ENCODE peak calls at places on chromosomes 16 and 17, in five cellular contexts. U, P, G, B and F are unnamed samples.

GRCh38 chr17:17387461-17388362 is 84.5 kb downstream of the NT5M start:
- DNase-seq in U (peak; percentile 21), P (no peak), G (peak; percentile 33), B (peak; percentile 68), F (peak; percentile 66)

GRCh38 chr16:57873218-57873617 is 70.9 kb upstream of the KIFC3 start:
- DNase-seq in U (no peak), P (no peak), G (no peak), B (no peak), F (no peak)

GRCh38 chr16:28316056-28316455 is 23.7 kb downstream of the SBK1 start:
- DNase-seq in U (no peak), P (no peak), G (no peak), B (no peak), F (no peak)

GRCh38 chr16:12290165-12290564 is 313.6 kb downstream of the SNX29 start:
- DNase-seq in U (no peak), P (no peak), G (no peak), B (no peak), F (no peak)

GRCh38 chr17:72407336-72408121 is 286.7 kb downstream of the SOX9 start:
- DNase-seq in U (no peak), P (peak; percentile 33), G (peak; percentile 54), B (peak; percentile 83), F (peak; percentile 91)

GRCh38 chr17:45227101-45227591 is 5.5 kb downstream of the FMNL1 start:
- DNase-seq in U (no peak), P (no peak), G (no peak), B (no peak), F (no peak)

GRCh38 chr16:1656808-1657617 is 21.1 kb upstream of the JPT2 start:
- DNase-seq in U (no peak), P (peak; percentile 72), G (no peak), B (no peak), F (peak; percentile 82)

GRCh38 chr17:18866866-18867813 is 9.2 kb downstream of the PRPSAP2 start:
- DNase-seq in U (no peak), P (no peak), G (no peak), B (no peak), F (no peak)

GRCh38 chr17:39665642-39666221 is 583 bp downstream of the TCAP start:
- DNase-seq in U (peak; percentile 16), P (no peak), G (no peak), B (peak; percentile 15), F (no peak)

GRCh38 chr17:42408076-42408475 is 15.0 kb downstream of the CAVIN1 start:
- DNase-seq in U (no peak), P (peak; percentile 77), G (no peak), B (no peak), F (no peak)

GRCh38 chr16:66357523-66357928 is 9.0 kb upstream of the CDH5 start:
- DNase-seq in U (no peak), P (peak; percentile 72), G (no peak), B (peak; percentile 25), F (peak; percentile 69)

GRCh38 chr17:31548709-31549108 is 157.2 kb downstream of the RAB11FIP4 start:
- DNase-seq in U (no peak), P (no peak), G (no peak), B (no peak), F (no peak)

GRCh38 chr17:59357929-59358328 is 26.5 kb downstream of the YPEL2 start:
- DNase-seq in U (no peak), P (no peak), G (peak; percentile 64), B (no peak), F (no peak)

GRCh38 chr17:7503521-7503920 is 19.4 kb downstream of the POLR2A start:
- DNase-seq in U (no peak), P (no peak), G (no peak), B (no peak), F (no peak)

GRCh38 chr17:41496803-41497484 is 7.2 kb upstream of the KRT36 start:
- DNase-seq in U (peak; percentile 54), P (peak; percentile 52), G (peak; percentile 69), B (peak; percentile 64), F (peak; percentile 85)

GRCh38 chr16:67661101-67661661 is 421 bp downstream of the PARD6A start:
- DNase-seq in U (no peak), P (no peak), G (no peak), B (no peak), F (peak; percentile 52)

GRCh38 chr17:9668532-9668931 is 23.2 kb downstream of the USP43 start:
- DNase-seq in U (no peak), P (no peak), G (no peak), B (no peak), F (no peak)

GRCh38 chr16:3070608-3071111 is 5.2 kb downstream of the IL32 start:
- DNase-seq in U (no peak), P (no peak), G (no peak), B (no peak), F (no peak)

GRCh38 chr17:63988741-63989621 is 9.2 kb upstream of the PRR29 start:
- DNase-seq in U (no peak), P (no peak), G (no peak), B (no peak), F (peak; percentile 93)

GRCh38 chr16:1870365-1871082 is 1.4 kb downstream of the MEIOB start:
- DNase-seq in U (no peak), P (no peak), G (peak; percentile 49), B (no peak), F (no peak)

GRCh38 chr16:58464916-58465731 is 34.8 kb upstream of the NDRG4 start:
- DNase-seq in U (no peak), P (peak; percentile 60), G (no peak), B (no peak), F (no peak)

GRCh38 chr16:57352636-57353047 is 5.9 kb upstream of the CCL22 start:
- DNase-seq in U (no peak), P (no peak), G (no peak), B (no peak), F (no peak)

GRCh38 chr17:78789663-78790181 is 7.6 kb upstream of the CYTH1 start:
- DNase-seq in U (peak; percentile 89), P (peak; percentile 60), G (no peak), B (peak; percentile 80), F (peak; percentile 90)

GRCh38 chr17:61474235-61474927 is 22.2 kb downstream of the TBX4 start:
- DNase-seq in U (no peak), P (no peak), G (peak; percentile 96), B (no peak), F (no peak)

GRCh38 chr17:1347681-1348318 is 52.2 kb downstream of the YWHAE start:
- DNase-seq in U (no peak), P (peak; percentile 37), G (no peak), B (no peak), F (no peak)

GRCh38 chr16:84838383-84838948 is 18.7 kb downstream of the CRISPLD2 start:
- DNase-seq in U (no peak), P (no peak), G (no peak), B (no peak), F (no peak)

GRCh38 chr16:1003551-1004347 is 22.2 kb downstream of the SOX8 start:
- DNase-seq in U (peak; percentile 68), P (no peak), G (no peak), B (no peak), F (no peak)

GRCh38 chr16:19071811-19072777 is 4.7 kb downstream of the COQ7 start:
- DNase-seq in U (peak; percentile 46), P (peak; percentile 40), G (no peak), B (no peak), F (peak; percentile 46)

GRCh38 chr16:91484-91883 is 13.5 kb downstream of the MPG start:
- DNase-seq in U (no peak), P (peak; percentile 70), G (no peak), B (no peak), F (peak; percentile 94)

GRCh38 chr17:63840591-63841349 is 1.7 kb downstream of the SMARCD2 start:
- DNase-seq in U (no peak), P (no peak), G (no peak), B (peak; percentile 29), F (no peak)

GRCh38 chr16:2985893-2986355 is 5.7 kb upstream of the PKMYT1 start:
- DNase-seq in U (no peak), P (peak; percentile 68), G (no peak), B (peak; percentile 77), F (peak; percentile 60)